ENCODE peak calls at places on chromosomes 7 and 10, in four cellular contexts. W is body of pancreas, Q is fibroblast of the aortic adventitia, Z is heart right ventricle. N is an unnamed sample.
A peak's percentile ranks its signal among the peaks of the same experiment; 100 is the strongest.

GRCh38 chr7:7272294-7272693 is 90.0 kb downstream of the C1GALT1 start:
- DNase-seq in W (no peak), Q (peak; percentile 63), Z (no peak), N (no peak)

GRCh38 chr7:46626261-46627037 is 705.4 kb upstream of the IGFBP3 start:
- DNase-seq in W (no peak), Q (no peak), Z (no peak), N (no peak)

GRCh38 chr7:120452665-120453064 is 179.7 kb downstream of the KCND2 start:
- DNase-seq in W (no peak), Q (no peak), Z (no peak), N (no peak)

GRCh38 chr7:68321076-68321639 is 1277.1 kb upstream of the AUTS2 start:
- DNase-seq in W (peak; percentile 33), Q (no peak), Z (peak; percentile 48), N (no peak)

GRCh38 chr10:71821909-71822763 is 28.9 kb downstream of the PSAP start:
- DNase-seq in W (no peak), Q (no peak), Z (no peak), N (no peak)

GRCh38 chr7:127983804-127984332 is 47.4 kb downstream of the LRRC4 start:
- DNase-seq in W (no peak), Q (peak; percentile 10), Z (no peak), N (no peak)

GRCh38 chr10:72875250-72876055 is 18.1 kb upstream of the OIT3 start:
- DNase-seq in W (no peak), Q (peak; percentile 59), Z (no peak), N (no peak)

GRCh38 chr10:29949411-29950011 is 109.9 kb downstream of the JCAD start:
- DNase-seq in W (no peak), Q (peak; percentile 100), Z (no peak), N (no peak)

GRCh38 chr7:13333351-13333750 is 645.9 kb downstream of the ARL4A start:
- DNase-seq in W (no peak), Q (no peak), Z (no peak), N (no peak)

GRCh38 chr7:36547361-36547760 is 157.7 kb downstream of the ANLN start:
- DNase-seq in W (no peak), Q (no peak), Z (no peak), N (no peak)

GRCh38 chr7:106041140-106041717 is 70.9 kb downstream of the SYPL1 start:
- DNase-seq in W (peak; percentile 25), Q (peak; percentile 40), Z (no peak), N (no peak)

GRCh38 chr10:55237462-55237861 is 436.4 kb upstream of the PCDH15 start:
- DNase-seq in W (no peak), Q (no peak), Z (no peak), N (no peak)
- TF ChIP-seq CTCF in W (no peak), Q (no peak), Z (no peak), N (no peak)

DNA sequence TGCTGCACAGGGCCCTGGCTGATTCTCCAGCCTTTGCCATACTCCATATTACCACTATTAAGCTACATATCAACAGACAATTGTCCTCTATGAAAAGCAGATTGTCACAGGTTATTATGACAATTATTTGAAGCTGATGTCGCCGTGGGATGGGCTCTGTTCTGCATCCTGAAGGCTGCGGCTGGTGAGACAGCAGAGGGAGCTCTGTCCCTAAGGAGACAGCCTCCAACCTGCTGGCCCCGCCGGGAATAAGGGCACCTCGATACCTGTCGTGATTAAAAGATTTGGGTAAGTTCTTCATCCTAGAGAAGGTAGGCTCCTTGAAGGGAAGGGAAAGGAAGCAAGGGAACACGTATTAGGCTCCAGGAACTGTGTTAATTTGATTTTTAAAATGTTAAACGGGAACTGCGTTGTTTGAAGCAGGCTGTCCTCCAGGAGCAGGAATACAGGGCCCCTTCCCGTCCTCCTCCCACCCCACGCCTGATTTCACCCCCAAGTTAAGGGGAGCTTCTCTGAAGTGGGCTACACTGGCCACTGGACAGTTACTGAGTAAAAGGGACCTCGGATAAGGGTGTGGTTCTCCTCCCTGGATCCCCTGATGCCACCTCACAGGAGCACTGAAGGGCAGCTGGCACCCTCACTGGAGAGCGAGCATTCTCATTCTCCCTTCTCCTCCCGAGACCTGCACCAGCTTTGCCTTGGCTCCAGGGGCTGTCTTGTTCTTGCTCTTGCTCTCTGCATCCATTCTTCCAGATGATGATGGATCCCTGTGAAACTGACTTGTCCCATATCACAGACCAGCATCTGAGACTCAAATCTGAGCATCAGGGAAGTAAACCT is 11.8 kb upstream of the TIAL1 start:
- DNase-seq in W (peak; percentile 52), Q (peak; percentile 44), Z (peak; percentile 40), N (peak; percentile 25)
- TF ChIP-seq CTCF in W (peak; percentile 55), Q (peak; percentile 74), Z (peak; percentile 68), N (no peak)

GRCh38 chr7:32206488-32206887 is 136.3 kb upstream of the PDE1C start:
- DNase-seq in W (no peak), Q (no peak), Z (no peak), N (peak; percentile 81)

GRCh38 chr7:32200593-32200992 is 130.4 kb upstream of the PDE1C start:
- DNase-seq in W (no peak), Q (no peak), Z (no peak), N (no peak)

GRCh38 chr7:32206987-32207386 is 136.8 kb upstream of the PDE1C start:
- DNase-seq in W (peak; percentile 13), Q (peak; percentile 19), Z (peak; percentile 22), N (no peak)

GRCh38 chr7:32204361-32205018 is 134.3 kb upstream of the PDE1C start:
- DNase-seq in W (peak; percentile 61), Q (peak; percentile 89), Z (peak; percentile 59), N (no peak)
- TF ChIP-seq CTCF in W (peak; percentile 92), Q (peak; percentile 88), Z (peak; percentile 66), N (no peak)

GRCh38 chr7:5396542-5396941 is 27.1 kb downstream of the TNRC18 start:
- DNase-seq in W (no peak), Q (no peak), Z (no peak), N (peak; percentile 27)
- TF ChIP-seq CTCF in W (no peak), Q (no peak), Z (peak; percentile 38), N (no peak)

GRCh38 chr7:5143935-5144903 is 45.8 kb upstream of the WIPI2 start:
- DNase-seq in W (no peak), Q (peak; percentile 1), Z (no peak), N (no peak)

GRCh38 chr7:5143106-5143505 is 46.9 kb upstream of the WIPI2 start:
- DNase-seq in W (no peak), Q (no peak), Z (no peak), N (no peak)

GRCh38 chr7:5139998-5140397 is 50.0 kb upstream of the WIPI2 start:
- DNase-seq in W (peak; percentile 30), Q (peak; percentile 8), Z (no peak), N (no peak)
- TF ChIP-seq CTCF in W (peak; percentile 28), Q (peak; percentile 25), Z (peak; percentile 47), N (no peak)

N was measured in lower leg skin.